ENCODE peak calls at places on chromosomes 13 and 19, in five cellular contexts. One of them, this sample, is unnamed.

GRCh38 chr13:45949161-45949560 is 97.6 kb upstream of the SIAH3 start:
- DNase-seq in T1000: no peak
- DNase-seq in foreskin keratinocyte: no peak
- DNase-seq in NCI-H146: no peak
- DNase-seq in NCI-H1930: no peak
- DNase-seq in this sample: no peak

GRCh38 chr19:29623726-29624488 is 17.8 kb downstream of the POP4 start:
- DNase-seq in T1000: no peak
- DNase-seq in foreskin keratinocyte: no peak
- DNase-seq in NCI-H146: no peak
- DNase-seq in NCI-H1930: no peak
- DNase-seq in this sample: no peak

GRCh38 chr19:3474015-3474414 is 6.3 kb downstream of the SMIM24 start:
- DNase-seq in T1000: no peak
- DNase-seq in foreskin keratinocyte: no peak
- DNase-seq in NCI-H146: no peak
- DNase-seq in NCI-H1930: no peak
- DNase-seq in this sample: no peak

GRCh38 chr13:31048521-31048920 is 113.2 kb downstream of the HSPH1 start:
- DNase-seq in T1000: no peak
- DNase-seq in foreskin keratinocyte: no peak
- DNase-seq in NCI-H146: no peak
- DNase-seq in NCI-H1930: no peak
- DNase-seq in this sample: no peak

GRCh38 chr19:30792561-30793505 is 420.6 kb downstream of the ZNF536 start:
- DNase-seq in T1000: no peak
- DNase-seq in foreskin keratinocyte: no peak
- DNase-seq in NCI-H146: no peak
- DNase-seq in NCI-H1930: no peak
- DNase-seq in this sample: no peak

GRCh38 chr19:1076951-1077350 is 10.0 kb downstream of the ARHGAP45 start:
- DNase-seq in T1000: no peak
- DNase-seq in foreskin keratinocyte: peak
- DNase-seq in NCI-H146: no peak
- DNase-seq in NCI-H1930: no peak
- DNase-seq in this sample: peak

GRCh38 chr13:83753912-83754624 is 128.2 kb downstream of the SLITRK1 start:
- DNase-seq in T1000: peak
- DNase-seq in foreskin keratinocyte: peak
- DNase-seq in NCI-H146: no peak
- DNase-seq in NCI-H1930: no peak
- DNase-seq in this sample: no peak

GRCh38 chr13:97588993-97589392 is 155.0 kb downstream of the RAP2A start:
- DNase-seq in T1000: no peak
- DNase-seq in foreskin keratinocyte: no peak
- DNase-seq in NCI-H146: no peak
- DNase-seq in NCI-H1930: no peak
- DNase-seq in this sample: no peak

GRCh38 chr19:46373573-46374359 is 26.9 kb downstream of the PPP5C start:
- DNase-seq in T1000: peak
- DNase-seq in foreskin keratinocyte: peak
- DNase-seq in NCI-H146: peak
- DNase-seq in NCI-H1930: no peak
- DNase-seq in this sample: peak

This sample was measured in RWPE1.